ENCODE peak calls at places on chromosome 5, in five cellular contexts. One of them, this sample, is unnamed. For H3K79me2, the result is how much of the 10 kb centered on the place peaks cover.

GRCh38 chr5:132422720-132423442 is 53.4 kb downstream of the SLC22A5 start:
- DNase-seq in PC-3: peak
- DNase-seq in GM23248: peak
- DNase-seq in hepatocyte: peak
- DNase-seq in OCI-LY7: peak
- DNase-seq in this sample: peak

GRCh38 chr5:4015709-4016108 is 420.1 kb downstream of the IRX1 start:
- DNase-seq in PC-3: no peak
- DNase-seq in GM23248: no peak
- DNase-seq in hepatocyte: no peak
- DNase-seq in OCI-LY7: no peak
- DNase-seq in this sample: no peak

GRCh38 chr5:172553167-172553566 is 87.9 kb upstream of the NEURL1B start:
- DNase-seq in PC-3: no peak
- DNase-seq in GM23248: no peak
- DNase-seq in hepatocyte: no peak
- DNase-seq in OCI-LY7: no peak
- DNase-seq in this sample: no peak

GRCh38 chr5:132389453-132390286 is 20.2 kb downstream of the SLC22A5 start:
- DNase-seq in PC-3: peak
- DNase-seq in GM23248: peak
- DNase-seq in hepatocyte: peak
- DNase-seq in OCI-LY7: no peak
- DNase-seq in this sample: peak

GRCh38 chr5:133220851-133221674 is 169.2 kb downstream of the HSPA4 start:
- DNase-seq in PC-3: no peak
- DNase-seq in GM23248: no peak
- DNase-seq in hepatocyte: no peak
- DNase-seq in OCI-LY7: no peak
- DNase-seq in this sample: no peak

GRCh38 chr5:132426525-132427138 is 57.1 kb downstream of the SLC22A5 start:
- DNase-seq in PC-3: peak
- DNase-seq in GM23248: peak
- DNase-seq in hepatocyte: peak
- DNase-seq in OCI-LY7: peak
- DNase-seq in this sample: peak

GRCh38 chr5:19862711-19863110 is 125.3 kb downstream of the CDH18 start:
- DNase-seq in PC-3: no peak
- DNase-seq in GM23248: no peak
- DNase-seq in hepatocyte: no peak
- DNase-seq in OCI-LY7: no peak
- DNase-seq in this sample: no peak

GRCh38 chr5:1516615-1517601 is 6.9 kb downstream of the LPCAT1 start:
- DNase-seq in PC-3: peak
- DNase-seq in GM23248: peak
- DNase-seq in hepatocyte: no peak
- DNase-seq in OCI-LY7: no peak
- DNase-seq in this sample: peak

GRCh38 chr5:67234671-67235176 is 38.1 kb upstream of the CD180 start:
- DNase-seq in PC-3: peak
- DNase-seq in GM23248: peak
- DNase-seq in hepatocyte: no peak
- DNase-seq in OCI-LY7: no peak
- DNase-seq in this sample: peak

GRCh38 chr5:75716715-75717081 is 539 bp downstream of the POC5 start:
- DNase-seq in PC-3: no peak
- DNase-seq in GM23248: no peak
- DNase-seq in hepatocyte: no peak
- DNase-seq in OCI-LY7: no peak
- DNase-seq in this sample: no peak

GRCh38 chr5:93990504-93991085 is 249.2 kb upstream of the POU5F2 start:
- DNase-seq in PC-3: no peak
- DNase-seq in GM23248: no peak
- DNase-seq in hepatocyte: no peak
- DNase-seq in OCI-LY7: no peak
- DNase-seq in this sample: no peak

GRCh38 chr5:61416010-61416409 is 84.0 kb downstream of the ZSWIM6 start:
- DNase-seq in PC-3: peak
- DNase-seq in GM23248: no peak
- DNase-seq in hepatocyte: peak
- DNase-seq in OCI-LY7: no peak
- DNase-seq in this sample: no peak

GRCh38 chr5:174355208-174355612 is 309.7 kb downstream of the NSG2 start:
- DNase-seq in PC-3: peak
- DNase-seq in GM23248: peak
- DNase-seq in hepatocyte: peak
- DNase-seq in OCI-LY7: no peak
- DNase-seq in this sample: peak

GRCh38 chr5:16741007-16741406 is 124.2 kb upstream of the RETREG1 start:
- DNase-seq in PC-3: no peak
- DNase-seq in GM23248: peak
- DNase-seq in hepatocyte: no peak
- DNase-seq in OCI-LY7: no peak
- DNase-seq in this sample: no peak

GRCh38 chr5:161857358-161857757 is 9.4 kb downstream of the GABRA1 start:
- DNase-seq in PC-3: peak
- DNase-seq in GM23248: no peak
- DNase-seq in hepatocyte: no peak
- DNase-seq in OCI-LY7: no peak
- DNase-seq in this sample: no peak

GRCh38 chr5:151587796-151588606 is 3.1 kb downstream of the FAT2 start:
- DNase-seq in PC-3: no peak
- DNase-seq in GM23248: no peak
- DNase-seq in hepatocyte: no peak
- DNase-seq in OCI-LY7: no peak
- DNase-seq in this sample: no peak

GRCh38 chr5:38473008-38473407 is 83.4 kb downstream of the LIFR start:
- DNase-seq in PC-3: no peak
- DNase-seq in GM23248: no peak
- DNase-seq in hepatocyte: no peak
- DNase-seq in OCI-LY7: no peak
- DNase-seq in this sample: no peak

GRCh38 chr5:175885813-175886212 is 14.4 kb downstream of the CPLX2 start:
- DNase-seq in PC-3: peak
- DNase-seq in GM23248: no peak
- DNase-seq in hepatocyte: no peak
- DNase-seq in OCI-LY7: no peak
- DNase-seq in this sample: no peak

GRCh38 chr5:142385194-142385593 is 60.4 kb upstream of the SPRY4 start:
- DNase-seq in PC-3: no peak
- DNase-seq in GM23248: peak
- DNase-seq in hepatocyte: no peak
- DNase-seq in OCI-LY7: no peak
- DNase-seq in this sample: no peak

GRCh38 chr5:18792145-18792544 is 1157.9 kb downstream of the TAF11L14 start:
- DNase-seq in PC-3: peak
- DNase-seq in GM23248: no peak
- DNase-seq in hepatocyte: peak
- DNase-seq in OCI-LY7: no peak
- DNase-seq in this sample: peak

GRCh38 chr5:24644757-24645156 is at the start of gene CDH10:
- DNase-seq in PC-3: no peak
- DNase-seq in GM23248: peak
- DNase-seq in hepatocyte: peak
- DNase-seq in OCI-LY7: no peak
- DNase-seq in this sample: no peak

GRCh38 chr5:2892601-2893000 is 141.1 kb upstream of the IRX2 start:
- DNase-seq in PC-3: no peak
- DNase-seq in GM23248: no peak
- DNase-seq in hepatocyte: no peak
- DNase-seq in OCI-LY7: no peak
- DNase-seq in this sample: no peak

GRCh38 chr5:134125195-134126015 is 10.9 kb downstream of the TCF7 start:
- DNase-seq in PC-3: peak
- DNase-seq in GM23248: peak
- DNase-seq in hepatocyte: peak
- DNase-seq in OCI-LY7: no peak
- DNase-seq in this sample: peak

GRCh38 chr5:89697581-89697980 is 712.0 kb downstream of the CETN3 start:
- DNase-seq in PC-3: peak
- DNase-seq in GM23248: no peak
- DNase-seq in hepatocyte: no peak
- DNase-seq in OCI-LY7: no peak
- DNase-seq in this sample: no peak

GRCh38 chr5:1041225-1042186 is 32.9 kb downstream of the NKD2 start:
- DNase-seq in PC-3: peak
- DNase-seq in GM23248: no peak
- DNase-seq in hepatocyte: no peak
- DNase-seq in OCI-LY7: no peak
- DNase-seq in this sample: no peak

GRCh38 chr5:15472116-15472515 is 27.9 kb upstream of the FBXL7 start:
- DNase-seq in PC-3: no peak
- DNase-seq in GM23248: no peak
- DNase-seq in hepatocyte: no peak
- DNase-seq in OCI-LY7: no peak
- DNase-seq in this sample: no peak

GRCh38 chr5:14167211-14167845 is 24.2 kb downstream of the TRIO start:
- DNase-seq in PC-3: peak
- DNase-seq in GM23248: peak
- DNase-seq in hepatocyte: no peak
- DNase-seq in OCI-LY7: no peak
- DNase-seq in this sample: peak

GRCh38 chr5:171580506-171581265 is 161.2 kb downstream of the FGF18 start:
- DNase-seq in PC-3: no peak
- DNase-seq in GM23248: peak
- DNase-seq in hepatocyte: no peak
- DNase-seq in OCI-LY7: no peak
- DNase-seq in this sample: no peak

GRCh38 chr5:41347569-41347968 is 134.2 kb upstream of the C6 start:
- DNase-seq in PC-3: peak
- DNase-seq in GM23248: no peak
- DNase-seq in hepatocyte: no peak
- DNase-seq in OCI-LY7: no peak
- DNase-seq in this sample: no peak

GRCh38 chr5:94218374-94218773 is 400.0 kb downstream of the KIAA0825 start:
- DNase-seq in PC-3: peak
- DNase-seq in GM23248: peak
- DNase-seq in hepatocyte: no peak
- DNase-seq in OCI-LY7: no peak
- DNase-seq in this sample: no peak

GRCh38 chr5:56012281-56012963 is 17.7 kb upstream of the IL6ST start:
- DNase-seq in PC-3: peak
- DNase-seq in GM23248: peak
- DNase-seq in hepatocyte: no peak
- DNase-seq in OCI-LY7: no peak
- DNase-seq in this sample: peak

GRCh38 chr5:157607371-157608161 is 32.0 kb upstream of the ADAM19 start:
- DNase-seq in PC-3: peak
- DNase-seq in GM23248: peak
- DNase-seq in hepatocyte: peak
- DNase-seq in OCI-LY7: no peak
- DNase-seq in this sample: peak

GRCh38 chr5:93782978-93783377 is 41.6 kb upstream of the POU5F2 start:
- DNase-seq in PC-3: peak
- DNase-seq in GM23248: peak
- DNase-seq in hepatocyte: no peak
- DNase-seq in OCI-LY7: no peak
- DNase-seq in this sample: no peak

GRCh38 chr5:71891856-71892255 is 172.8 kb downstream of the CARTPT start:
- DNase-seq in PC-3: no peak
- DNase-seq in GM23248: peak
- DNase-seq in hepatocyte: peak
- DNase-seq in OCI-LY7: no peak
- DNase-seq in this sample: peak

GRCh38 chr5:149680810-149681221 is 49.3 kb upstream of the PPARGC1B start:
- DNase-seq in PC-3: no peak
- DNase-seq in GM23248: no peak
- DNase-seq in hepatocyte: no peak
- DNase-seq in OCI-LY7: peak
- DNase-seq in this sample: no peak

GRCh38 chr5:16809816-16810502 is 126.1 kb downstream of the MYO10 start:
- DNase-seq in PC-3: no peak
- DNase-seq in GM23248: peak
- DNase-seq in hepatocyte: no peak
- DNase-seq in OCI-LY7: no peak
- DNase-seq in this sample: peak

GRCh38 chr5:14932902-14933475 is 61.4 kb upstream of the ANKH start:
- DNase-seq in PC-3: peak
- DNase-seq in GM23248: peak
- DNase-seq in hepatocyte: no peak
- DNase-seq in OCI-LY7: no peak
- DNase-seq in this sample: no peak

GRCh38 chr5:10719965-10720364 is 41.1 kb downstream of the DAP start:
- DNase-seq in PC-3: peak
- DNase-seq in GM23248: peak
- DNase-seq in hepatocyte: no peak
- DNase-seq in OCI-LY7: no peak
- DNase-seq in this sample: peak
- H3K79me2 ChIP-seq in PC-3: half or more
- H3K79me2 ChIP-seq in GM23248: under half
- H3K79me2 ChIP-seq in hepatocyte: under half
- H3K79me2 ChIP-seq in OCI-LY7: under half
- H3K79me2 ChIP-seq in this sample: half or more

GRCh38 chr5:79242242-79243039 is 6.5 kb downstream of the JMY start:
- DNase-seq in PC-3: no peak
- DNase-seq in GM23248: no peak
- DNase-seq in hepatocyte: no peak
- DNase-seq in OCI-LY7: no peak
- DNase-seq in this sample: no peak
- H3K79me2 ChIP-seq in PC-3: half or more
- H3K79me2 ChIP-seq in GM23248: half or more
- H3K79me2 ChIP-seq in hepatocyte: half or more
- H3K79me2 ChIP-seq in OCI-LY7: half or more
- H3K79me2 ChIP-seq in this sample: half or more

GRCh38 chr5:179905144-179905526 is 2.6 kb downstream of the TBC1D9B start:
- DNase-seq in PC-3: no peak
- DNase-seq in GM23248: no peak
- DNase-seq in hepatocyte: no peak
- DNase-seq in OCI-LY7: no peak
- DNase-seq in this sample: no peak
- H3K79me2 ChIP-seq in PC-3: under half
- H3K79me2 ChIP-seq in GM23248: half or more
- H3K79me2 ChIP-seq in hepatocyte: under half
- H3K79me2 ChIP-seq in OCI-LY7: under half
- H3K79me2 ChIP-seq in this sample: under half

GRCh38 chr5:122790354-122791123 is 15.7 kb downstream of the SNX2 start:
- DNase-seq in PC-3: no peak
- DNase-seq in GM23248: no peak
- DNase-seq in hepatocyte: no peak
- DNase-seq in OCI-LY7: no peak
- DNase-seq in this sample: no peak

GRCh38 chr5:122788996-122789395 is 14.1 kb downstream of the SNX2 start:
- DNase-seq in PC-3: no peak
- DNase-seq in GM23248: no peak
- DNase-seq in hepatocyte: no peak
- DNase-seq in OCI-LY7: no peak
- DNase-seq in this sample: no peak

GRCh38 chr5:122785294-122785693 is 10.4 kb downstream of the SNX2 start:
- DNase-seq in PC-3: no peak
- DNase-seq in GM23248: no peak
- DNase-seq in hepatocyte: no peak
- DNase-seq in OCI-LY7: no peak
- DNase-seq in this sample: no peak

GRCh38 chr5:122788371-122788770 is 13.5 kb downstream of the SNX2 start:
- DNase-seq in PC-3: no peak
- DNase-seq in GM23248: no peak
- DNase-seq in hepatocyte: no peak
- DNase-seq in OCI-LY7: no peak
- DNase-seq in this sample: no peak

GRCh38 chr5:122789461-122790171 is 14.7 kb downstream of the SNX2 start:
- DNase-seq in PC-3: no peak
- DNase-seq in GM23248: no peak
- DNase-seq in hepatocyte: no peak
- DNase-seq in OCI-LY7: no peak
- DNase-seq in this sample: no peak
- H3K79me2 ChIP-seq in PC-3: under half
- H3K79me2 ChIP-seq in GM23248: half or more
- H3K79me2 ChIP-seq in hepatocyte: half or more
- H3K79me2 ChIP-seq in OCI-LY7: half or more
- H3K79me2 ChIP-seq in this sample: under half